ENCODE peak calls at places on chromosomes 4 and X, in nine cellular contexts. O, A, L, I, W, N, D, B and X are unnamed samples.

GRCh38 chr4:180350866-180351350 is 1892.3 kb upstream of the TENM3 start:
- DNase-seq in O (no peak), A (no peak), L (no peak), I (no peak), W (no peak), N (no peak), D (no peak), B (no peak), X (no peak)

GRCh38 chr4:95571577-95571976 is 22.8 kb upstream of the UNC5C start:
- DNase-seq in O (no peak), A (no peak), L (no peak), I (no peak), W (no peak), N (no peak), D (no peak), B (no peak), X (no peak)

GRCh38 chr4:145927055-145927454 is 11.6 kb downstream of the ZNF827 start:
- DNase-seq in O (no peak), A (no peak), L (no peak), I (no peak), W (no peak), N (no peak), D (no peak), B (no peak), X (no peak)

GRCh38 chr4:577499-578450 is 1.7 kb upstream of the TMEM271 start:
- DNase-seq in O (no peak), A (no peak), L (no peak), I (no peak), W (no peak), N (no peak), D (peak; percentile 70), B (no peak), X (peak; percentile 81)

GRCh38 chrX:153903991-153904957 is at the start of gene AVPR2:
- DNase-seq in O (peak; percentile 14), A (no peak), L (no peak), I (no peak), W (no peak), N (no peak), D (no peak), B (peak; percentile 48), X (no peak)

GRCh38 chr4:130849985-130850632 is 1754.2 kb downstream of the C4orf33 start:
- DNase-seq in O (no peak), A (no peak), L (no peak), I (no peak), W (no peak), N (no peak), D (no peak), B (no peak), X (no peak)

GRCh38 chr4:33357121-33357520 is 2637.0 kb downstream of the PCDH7 start:
- DNase-seq in O (no peak), A (no peak), L (no peak), I (no peak), W (no peak), N (no peak), D (no peak), B (no peak), X (no peak)

GRCh38 chr4:156892695-156893211 is 78.8 kb downstream of the PDGFC start:
- DNase-seq in O (no peak), A (no peak), L (no peak), I (no peak), W (no peak), N (no peak), D (no peak), B (no peak), X (no peak)

GRCh38 chr4:56460085-56460484 is 7.3 kb upstream of the SRP72 start:
- DNase-seq in O (no peak), A (no peak), L (no peak), I (no peak), W (no peak), N (no peak), D (no peak), B (no peak), X (no peak)

GRCh38 chr4:3041192-3042142 is 32.9 kb downstream of the HTT-AS start:
- DNase-seq in O (peak; percentile 21), A (peak; percentile 36), L (peak; percentile 44), I (no peak), W (no peak), N (peak; percentile 42), D (no peak), B (peak; percentile 65), X (no peak)

GRCh38 chrX:13933352-13933751 is 96.3 kb downstream of the GEMIN8 start:
- DNase-seq in O (no peak), A (no peak), L (no peak), I (no peak), W (no peak), N (no peak), D (no peak), B (no peak), X (no peak)

GRCh38 chrX:135477576-135477975 is 42.9 kb upstream of the INTS6L start:
- DNase-seq in O (peak; percentile 24), A (peak; percentile 85), L (peak; percentile 5), I (peak; percentile 59), W (peak; percentile 15), N (no peak), D (peak; percentile 75), B (peak; percentile 49), X (no peak)

GRCh38 chr4:4875147-4875546 is 15.7 kb downstream of the MSX1 start:
- DNase-seq in O (no peak), A (no peak), L (no peak), I (no peak), W (no peak), N (no peak), D (peak; percentile 14), B (no peak), X (no peak)

GRCh38 chr4:52997132-52997416 is 135.0 kb downstream of the RASL11B start:
- DNase-seq in O (no peak), A (peak; percentile 66), L (no peak), I (no peak), W (no peak), N (no peak), D (no peak), B (no peak), X (no peak)

GRCh38 chrX:104098151-104098808 is 14.0 kb upstream of the ZCCHC18 start:
- DNase-seq in O (peak; percentile 67), A (peak; percentile 86), L (peak; percentile 27), I (peak; percentile 79), W (peak; percentile 48), N (no peak), D (peak; percentile 71), B (no peak), X (no peak)

GRCh38 chrX:104104676-104105075 is 7.6 kb upstream of the ZCCHC18 start:
- DNase-seq in O (no peak), A (no peak), L (no peak), I (no peak), W (no peak), N (no peak), D (no peak), B (no peak), X (no peak)

DNA sequence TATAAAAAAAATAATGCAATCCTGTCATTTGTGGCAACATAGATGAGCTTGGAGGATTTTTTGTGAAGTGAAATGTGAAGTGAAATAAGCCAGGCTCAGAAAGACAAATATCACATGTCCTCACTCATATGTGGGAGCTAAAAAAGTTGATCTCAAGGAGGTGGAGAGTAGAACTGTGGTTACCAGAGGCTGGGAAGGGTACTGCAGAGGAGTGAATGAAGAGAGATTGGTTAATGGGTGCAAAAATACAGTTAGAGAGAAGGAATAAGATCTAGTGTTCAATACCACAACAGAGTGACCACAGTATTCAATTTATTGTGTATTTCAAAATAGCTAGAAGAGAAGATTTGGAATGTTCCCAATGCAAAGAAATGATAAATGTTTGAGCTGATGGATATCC is 13.4 kb upstream of the ZCCHC18 start:
- DNase-seq in O (no peak), A (no peak), L (no peak), I (no peak), W (no peak), N (no peak), D (no peak), B (no peak), X (no peak)
- TF ChIP-seq CTCF in O (no peak), A (peak; percentile 13), L (no peak), I (no peak), W (no peak), N (no peak), D (no peak), B (no peak), X (no peak)

DNA sequence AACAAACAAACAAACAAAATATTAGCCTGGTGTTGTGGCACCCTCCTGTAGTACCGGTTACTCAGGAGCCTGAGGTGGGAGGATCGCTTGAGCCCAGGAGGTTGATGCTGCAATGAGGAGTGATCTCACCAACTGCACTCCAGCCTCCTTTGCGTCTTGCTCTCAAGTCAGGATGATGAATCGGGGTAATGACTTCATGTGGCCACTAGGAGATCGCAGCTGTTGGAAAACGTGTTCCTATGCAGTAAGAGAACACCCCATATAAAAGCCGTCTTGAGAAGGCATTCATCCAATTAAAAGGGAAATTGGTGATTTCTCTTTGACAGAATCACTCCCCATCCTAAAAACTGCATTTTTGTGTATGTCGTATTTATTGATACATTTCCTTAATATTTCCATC is 6.9 kb downstream of the CCNB3 start:
- DNase-seq in O (peak; percentile 33), A (peak; percentile 2), L (no peak), I (peak; percentile 57), W (no peak), N (no peak), D (peak; percentile 37), B (no peak), X (no peak)
- TF ChIP-seq CTCF in O (peak; percentile 52), A (peak; percentile 35), L (no peak), I (peak; percentile 6), W (peak; percentile 58), N (no peak), D (peak; percentile 38), B (no peak), X (no peak)

GRCh38 chr4:40301592-40301991 is 33.5 kb upstream of the CHRNA9 start:
- DNase-seq in O (peak; percentile 98), A (no peak), L (peak; percentile 57), I (no peak), W (no peak), N (no peak), D (no peak), B (no peak), X (no peak)
- TF ChIP-seq CTCF in O (no peak), A (no peak), L (no peak), I (no peak), W (no peak), N (no peak), D (no peak), B (no peak), X (no peak)

GRCh38 chrX:145910017-145910416 is 92.4 kb downstream of the SLITRK2 start:
- DNase-seq in O (no peak), A (no peak), L (no peak), I (no peak), W (no peak), N (no peak), D (peak; percentile 5), B (no peak), X (no peak)
- TF ChIP-seq CTCF in O (no peak), A (no peak), L (no peak), I (no peak), W (no peak), N (no peak), D (peak; percentile 30), B (no peak), X (no peak)

DNA sequence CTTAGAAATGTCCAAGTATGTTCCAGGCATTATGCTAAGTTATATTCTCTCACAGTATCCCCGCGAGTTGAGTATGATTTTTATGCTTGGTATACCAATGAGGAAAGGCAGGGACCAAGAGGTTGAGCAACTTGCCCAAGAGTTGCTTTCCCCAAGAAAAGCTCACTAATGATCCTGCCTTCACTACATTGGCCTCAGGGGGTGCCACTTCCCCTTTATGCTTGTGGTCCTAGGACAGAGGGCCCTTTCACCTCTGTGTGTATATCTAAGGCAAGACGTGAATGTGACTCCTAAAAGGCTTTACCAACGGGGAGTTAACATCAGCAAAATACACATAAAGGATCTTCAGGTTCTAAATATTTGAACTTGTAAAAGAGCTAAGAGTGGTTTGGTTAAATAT is 164.4 kb upstream of the CPEB2 start:
- DNase-seq in O (peak; percentile 2), A (no peak), L (no peak), I (peak; percentile 18), W (no peak), N (no peak), D (peak; percentile 16), B (no peak), X (no peak)
- TF ChIP-seq CTCF in O (peak; percentile 36), A (no peak), L (no peak), I (no peak), W (no peak), N (no peak), D (no peak), B (no peak), X (no peak)